ENCODE peak calls at places on chromosome 21, in five cellular contexts. E is lower leg skin; K is activated CD8-positive, alpha-beta T cell treated with anti-CD3 and anti-CD28 coated beads for 36 hours; P is glutamatergic neuron; A is HCT116. D is an unnamed sample.

GRCh38 chr21:17585875-17586450 is 26.7 kb downstream of the BTG3 start:
- DNase-seq in A (peak), K (peak), E (no peak), P (no peak), D (no peak)

GRCh38 chr21:37072239-37072987 is 458 bp downstream of the PIGP start:
- DNase-seq in K (no peak), E (peak), A (no peak), P (peak), D (peak)

GRCh38 chr21:32240708-32241433 is 38.0 kb downstream of the MIS18A start:
- DNase-seq in K (no peak), P (no peak), E (no peak), A (no peak), D (no peak)

GRCh38 chr21:38847556-38847955 is 41.8 kb downstream of the ETS2 start:
- DNase-seq in P (no peak), A (no peak), E (no peak), K (no peak), D (no peak)

GRCh38 chr21:21286170-21286798 is 288.1 kb downstream of the NCAM2 start:
- DNase-seq in E (no peak), P (no peak), K (no peak), A (no peak), D (no peak)

GRCh38 chr21:28516996-28517592 is 475.6 kb downstream of the LTN1 start:
- DNase-seq in P (peak), A (no peak), K (peak), E (peak), D (no peak)

GRCh38 chr21:45889961-45890360 is 91.6 kb upstream of the COL6A1 start:
- DNase-seq in K (no peak), P (no peak), E (no peak), A (no peak), D (no peak)

GRCh38 chr21:29626787-29627470 is 312.9 kb downstream of the GRIK1 start:
- DNase-seq in P (no peak), A (no peak), E (no peak), K (no peak), D (no peak)

GRCh38 chr21:29684106-29684505 is 255.7 kb downstream of the GRIK1 start:
- DNase-seq in K (no peak), A (no peak), E (no peak), P (no peak), D (no peak)

GRCh38 chr21:17738171-17738953 is 80.8 kb downstream of the C21orf91 start:
- DNase-seq in A (no peak), E (no peak), K (no peak), P (no peak), D (no peak)

GRCh38 chr21:29697555-29698193 is 242.1 kb downstream of the GRIK1 start:
- DNase-seq in A (no peak), P (no peak), E (no peak), K (no peak), D (no peak)

GRCh38 chr21:32537569-32537881 is 47.8 kb downstream of the TCP10L start:
- DNase-seq in E (no peak), K (no peak), P (no peak), A (no peak), D (no peak)

GRCh38 chr21:27425574-27425973 is 458.7 kb upstream of the ADAMTS5 start:
- DNase-seq in A (no peak), P (no peak), E (no peak), K (no peak), D (no peak)

GRCh38 chr21:46431884-46432488 is 26.7 kb upstream of the DIP2A start:
- DNase-seq in K (peak), A (no peak), E (no peak), P (no peak), D (no peak)

GRCh38 chr21:45932922-45933502 is 48.6 kb upstream of the COL6A1 start:
- DNase-seq in P (no peak), E (no peak), A (no peak), K (no peak), D (no peak)

DNA sequence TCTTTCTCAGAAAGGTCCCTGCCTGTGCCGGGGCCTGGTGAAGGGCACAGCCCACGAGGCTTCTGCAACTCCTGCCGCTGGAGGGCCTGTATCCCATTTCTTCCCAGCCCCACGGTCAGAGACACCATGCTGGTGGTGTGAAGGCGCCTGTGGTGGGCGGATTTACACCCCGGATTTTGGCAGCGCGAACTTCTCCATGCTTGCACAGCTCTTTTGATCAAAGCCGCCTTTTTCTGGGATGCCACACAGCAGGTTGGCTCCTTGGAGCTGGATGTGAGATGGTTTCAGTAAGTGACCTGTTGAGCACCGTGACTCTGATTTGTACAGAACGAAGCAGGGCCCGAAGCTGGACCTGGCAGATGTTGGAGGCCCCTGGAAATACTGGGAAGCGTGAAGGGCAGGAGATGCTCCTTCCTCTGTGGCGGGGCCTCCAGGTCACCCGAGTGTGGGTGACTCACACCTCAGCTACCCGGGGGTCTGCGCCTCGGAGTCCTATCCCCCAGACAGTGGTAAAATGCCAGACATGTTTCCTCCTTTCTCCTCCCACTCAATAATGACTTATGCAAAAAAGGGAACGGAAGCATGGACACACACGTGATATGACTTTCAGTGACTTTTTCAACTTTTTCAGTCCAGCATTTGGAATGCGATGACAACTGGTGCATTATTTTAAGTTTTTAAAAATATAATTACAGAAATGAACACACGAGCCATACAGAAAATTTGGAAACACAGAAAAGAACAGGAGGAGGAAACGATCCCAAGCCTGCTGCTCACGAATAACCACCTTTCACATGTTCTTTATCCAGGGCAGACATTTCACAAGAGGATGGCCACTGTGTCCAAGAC is 9.0 kb downstream of the UMODL1 start:
- DNase-seq in A (no peak), P (no peak), K (no peak), E (no peak), D (no peak)
- TF ChIP-seq CTCF in A (no peak), P (no peak), K (no peak), E (no peak), D (no peak)

GRCh38 chr21:25885880-25886279 is 151.1 kb downstream of the GABPA start:
- DNase-seq in K (no peak), P (no peak), A (no peak), E (no peak), D (no peak)

GRCh38 chr21:25885405-25885804 is 150.6 kb downstream of the GABPA start:
- DNase-seq in K (no peak), A (no peak), E (no peak), P (no peak), D (no peak)

GRCh38 chr21:25888711-25889110 is 153.9 kb downstream of the GABPA start:
- DNase-seq in E (no peak), P (no peak), K (no peak), A (no peak), D (no peak)

GRCh38 chr21:25887646-25888321 is 153.0 kb downstream of the GABPA start:
- DNase-seq in K (no peak), A (no peak), P (no peak), E (no peak), D (no peak)

DNA sequence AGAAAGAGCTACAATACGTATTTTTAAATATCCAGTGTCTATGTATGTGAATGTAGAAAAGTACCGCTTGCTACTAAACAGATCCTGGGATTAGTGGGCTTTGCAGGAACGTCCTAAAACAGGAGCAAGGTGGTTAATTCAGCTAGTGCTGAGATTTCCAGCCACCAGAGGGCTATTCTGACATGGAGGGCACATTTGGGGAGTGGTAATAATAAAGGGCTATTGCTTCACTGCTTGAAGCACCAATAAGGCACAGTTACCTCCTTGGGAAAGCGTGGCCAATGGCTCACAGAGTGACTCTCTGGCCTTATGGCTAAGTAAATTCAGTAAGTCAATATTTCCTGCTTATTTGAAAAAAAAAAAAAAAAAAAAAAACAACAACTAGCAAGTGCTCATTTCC is 152.4 kb downstream of the GABPA start:
- DNase-seq in A (no peak), K (no peak), P (no peak), E (no peak), D (no peak)
- TF ChIP-seq CTCF in A (peak), K (no peak), P (no peak), E (no peak), D (no peak)

DNA sequence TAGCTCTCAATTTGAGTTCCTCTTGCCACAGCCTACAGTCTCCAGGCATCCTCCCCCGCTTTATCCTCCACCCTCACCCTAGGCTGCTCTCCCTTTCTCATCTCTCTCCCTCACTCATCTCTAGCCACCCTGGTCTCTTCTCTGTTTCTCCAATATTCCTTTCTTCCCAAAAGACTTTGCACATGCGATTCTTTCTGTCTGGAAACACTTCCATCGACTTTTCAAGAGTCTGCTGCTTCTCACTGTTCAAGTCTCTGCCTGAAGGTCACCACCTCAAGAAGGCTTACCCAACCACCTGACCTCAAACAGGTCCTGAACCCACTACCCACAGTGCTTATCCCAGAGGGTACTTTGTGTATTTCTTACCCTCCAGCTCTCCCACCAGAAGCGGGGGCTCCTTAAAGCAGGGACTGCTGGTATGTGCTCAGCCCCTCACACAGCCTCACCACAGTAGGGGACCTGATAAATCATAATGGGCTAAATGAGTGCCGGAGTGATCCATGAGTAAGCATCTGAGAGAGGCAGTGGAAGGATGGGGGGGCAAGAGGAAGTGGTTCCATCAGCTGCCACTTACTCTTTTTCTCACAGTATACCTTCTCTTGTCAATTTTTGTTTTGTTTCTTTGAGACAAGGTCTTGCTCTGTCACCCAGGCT is 14.3 kb upstream of the KRTAP19-8 start:
- DNase-seq in K (peak), A (no peak), P (no peak), E (peak), D (no peak)
- TF ChIP-seq CTCF in K (no peak), A (no peak), P (no peak), E (no peak), D (no peak)

GRCh38 chr21:41861987-41862386 is 17.2 kb downstream of the PRDM15 start:
- DNase-seq in K (no peak), A (no peak), E (no peak), P (no peak), D (no peak)
- TF ChIP-seq CTCF in K (no peak), A (no peak), E (no peak), P (no peak), D (no peak)

GRCh38 chr21:35508389-35508888 is 459.3 kb upstream of the RUNX1 start:
- DNase-seq in A (peak), E (no peak), P (no peak), K (peak), D (no peak)
- TF ChIP-seq CTCF in A (peak), E (no peak), P (no peak), K (no peak), D (no peak)

GRCh38 chr21:44682580-44683151 is 703 bp upstream of the KRTAP12-1 start:
- DNase-seq in E (peak), A (no peak), K (no peak), P (no peak), D (no peak)

GRCh38 chr21:44684077-44684476 is 2.1 kb upstream of the KRTAP12-1 start:
- DNase-seq in A (no peak), P (no peak), E (peak), K (no peak), D (no peak)

GRCh38 chr21:44681861-44682579 is at the start of gene KRTAP12-1:
- DNase-seq in P (no peak), K (no peak), A (no peak), E (peak), D (no peak)

GRCh38 chr21:44677881-44678280 is 4.1 kb downstream of the KRTAP12-1 start:
- DNase-seq in E (peak), P (no peak), A (no peak), K (no peak), D (no peak)

GRCh38 chr21:44681152-44681551 is 811 bp downstream of the KRTAP12-1 start:
- DNase-seq in A (no peak), K (no peak), E (peak), P (no peak), D (no peak)
- TF ChIP-seq CTCF in A (no peak), K (no peak), E (no peak), P (no peak), D (no peak)

DNA sequence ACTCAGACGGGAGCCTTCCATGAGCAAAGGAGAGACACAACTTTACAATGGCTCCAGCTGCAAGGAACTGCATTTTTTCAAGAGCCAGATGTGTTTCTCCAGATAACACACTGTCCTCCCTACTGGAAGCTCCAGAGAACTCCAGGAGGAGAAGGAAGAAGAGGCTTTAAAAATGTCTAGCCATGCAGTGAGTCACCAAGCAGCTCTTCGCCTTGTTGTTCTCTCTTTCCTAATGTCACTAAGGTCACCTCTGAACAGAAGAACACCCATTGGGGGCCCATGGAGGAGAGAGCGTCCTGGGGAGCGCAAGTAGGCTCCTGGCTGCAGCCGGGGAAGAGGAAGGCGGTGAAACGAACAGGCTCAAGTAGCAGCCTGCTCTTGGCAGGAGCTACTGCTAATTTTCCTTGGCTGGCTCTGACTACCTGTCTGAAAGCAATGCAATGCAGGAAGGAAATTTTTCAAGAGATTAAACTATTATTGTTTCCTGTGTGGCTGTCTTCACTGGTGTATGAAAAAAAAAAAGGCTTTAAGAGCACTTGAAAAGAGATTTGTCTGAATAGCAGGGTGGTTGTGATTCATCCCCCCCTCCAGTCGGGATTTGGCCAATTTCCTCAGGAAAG is 321.9 kb downstream of the SETD4 start:
- DNase-seq in P (no peak), K (no peak), A (no peak), E (no peak), D (no peak)
- TF ChIP-seq CTCF in P (no peak), K (no peak), A (no peak), E (no peak), D (no peak)